ENCODE peak calls at places on chromosomes 5 and 9, in eight cellular contexts. One of them, this sample, is unnamed.

GRCh38 chr5:58127132-58127485 is 332.8 kb downstream of the PLK2 start:
- DNase-seq in activated CD4-positive, CD25-positive, alpha-beta regulatory T cell treated with anti-CD3 and anti-CD28 coated beads, Interleukin-2, amount 50 U/mL, for 72 hours: no peak
- DNase-seq in activated naive CD4-positive, alpha-beta T cell treated with anti-CD3 and anti-CD28 coated beads for 36 hours: no peak
- DNase-seq in ovary: no peak
- DNase-seq in Calu3: no peak
- DNase-seq in Karpas-422: no peak
- DNase-seq in breast epithelium: no peak
- DNase-seq in cerebellar nuclear complex: no peak
- DNase-seq in this sample: no peak

GRCh38 chr9:116417464-116417863 is 263.9 kb downstream of the PAPPA start:
- DNase-seq in activated CD4-positive, CD25-positive, alpha-beta regulatory T cell treated with anti-CD3 and anti-CD28 coated beads, Interleukin-2, amount 50 U/mL, for 72 hours: no peak
- DNase-seq in activated naive CD4-positive, alpha-beta T cell treated with anti-CD3 and anti-CD28 coated beads for 36 hours: no peak
- DNase-seq in ovary: no peak
- DNase-seq in Calu3: no peak
- DNase-seq in Karpas-422: no peak
- DNase-seq in breast epithelium: no peak
- DNase-seq in cerebellar nuclear complex: no peak
- DNase-seq in this sample: no peak

GRCh38 chr5:57719216-57719615 is 236.6 kb upstream of the ACTBL2 start:
- DNase-seq in activated CD4-positive, CD25-positive, alpha-beta regulatory T cell treated with anti-CD3 and anti-CD28 coated beads, Interleukin-2, amount 50 U/mL, for 72 hours: no peak
- DNase-seq in activated naive CD4-positive, alpha-beta T cell treated with anti-CD3 and anti-CD28 coated beads for 36 hours: no peak
- DNase-seq in ovary: no peak
- DNase-seq in Calu3: no peak
- DNase-seq in Karpas-422: no peak
- DNase-seq in breast epithelium: no peak
- DNase-seq in cerebellar nuclear complex: no peak
- DNase-seq in this sample: no peak

GRCh38 chr5:61669531-61669930 is 337.5 kb downstream of the ZSWIM6 start:
- DNase-seq in activated CD4-positive, CD25-positive, alpha-beta regulatory T cell treated with anti-CD3 and anti-CD28 coated beads, Interleukin-2, amount 50 U/mL, for 72 hours: no peak
- DNase-seq in activated naive CD4-positive, alpha-beta T cell treated with anti-CD3 and anti-CD28 coated beads for 36 hours: no peak
- DNase-seq in ovary: no peak
- DNase-seq in Calu3: no peak
- DNase-seq in Karpas-422: no peak
- DNase-seq in breast epithelium: no peak
- DNase-seq in cerebellar nuclear complex: no peak
- DNase-seq in this sample: no peak

GRCh38 chr5:13704401-13704800 is 240.1 kb downstream of the DNAH5 start:
- DNase-seq in activated CD4-positive, CD25-positive, alpha-beta regulatory T cell treated with anti-CD3 and anti-CD28 coated beads, Interleukin-2, amount 50 U/mL, for 72 hours: no peak
- DNase-seq in activated naive CD4-positive, alpha-beta T cell treated with anti-CD3 and anti-CD28 coated beads for 36 hours: no peak
- DNase-seq in ovary: no peak
- DNase-seq in Calu3: no peak
- DNase-seq in Karpas-422: no peak
- DNase-seq in breast epithelium: no peak
- DNase-seq in cerebellar nuclear complex: no peak
- DNase-seq in this sample: no peak

GRCh38 chr5:110094559-110094958 is 404.8 kb downstream of the MAN2A1 start:
- DNase-seq in activated CD4-positive, CD25-positive, alpha-beta regulatory T cell treated with anti-CD3 and anti-CD28 coated beads, Interleukin-2, amount 50 U/mL, for 72 hours: no peak
- DNase-seq in activated naive CD4-positive, alpha-beta T cell treated with anti-CD3 and anti-CD28 coated beads for 36 hours: no peak
- DNase-seq in ovary: no peak
- DNase-seq in Calu3: no peak
- DNase-seq in Karpas-422: no peak
- DNase-seq in breast epithelium: no peak
- DNase-seq in cerebellar nuclear complex: no peak
- DNase-seq in this sample: no peak

GRCh38 chr9:81871695-81872094 is 56.5 kb upstream of the SPATA31D4 start:
- DNase-seq in activated CD4-positive, CD25-positive, alpha-beta regulatory T cell treated with anti-CD3 and anti-CD28 coated beads, Interleukin-2, amount 50 U/mL, for 72 hours: no peak
- DNase-seq in activated naive CD4-positive, alpha-beta T cell treated with anti-CD3 and anti-CD28 coated beads for 36 hours: no peak
- DNase-seq in ovary: no peak
- DNase-seq in Calu3: no peak
- DNase-seq in Karpas-422: no peak
- DNase-seq in breast epithelium: no peak
- DNase-seq in cerebellar nuclear complex: no peak
- DNase-seq in this sample: no peak

GRCh38 chr9:88682431-88682831 is 147.5 kb downstream of the NXNL2 start:
- DNase-seq in activated CD4-positive, CD25-positive, alpha-beta regulatory T cell treated with anti-CD3 and anti-CD28 coated beads, Interleukin-2, amount 50 U/mL, for 72 hours: no peak
- DNase-seq in activated naive CD4-positive, alpha-beta T cell treated with anti-CD3 and anti-CD28 coated beads for 36 hours: no peak
- DNase-seq in ovary: no peak
- DNase-seq in Calu3: no peak
- DNase-seq in Karpas-422: no peak
- DNase-seq in breast epithelium: no peak
- DNase-seq in cerebellar nuclear complex: no peak
- DNase-seq in this sample: no peak

GRCh38 chr9:110900917-110901316 is 137.4 kb downstream of the LPAR1 start:
- DNase-seq in activated CD4-positive, CD25-positive, alpha-beta regulatory T cell treated with anti-CD3 and anti-CD28 coated beads, Interleukin-2, amount 50 U/mL, for 72 hours: no peak
- DNase-seq in activated naive CD4-positive, alpha-beta T cell treated with anti-CD3 and anti-CD28 coated beads for 36 hours: no peak
- DNase-seq in ovary: no peak
- DNase-seq in Calu3: no peak
- DNase-seq in Karpas-422: no peak
- DNase-seq in breast epithelium: no peak
- DNase-seq in cerebellar nuclear complex: no peak
- DNase-seq in this sample: no peak

GRCh38 chr9:89649045-89649691 is 44.4 kb downstream of the GADD45G start:
- DNase-seq in activated CD4-positive, CD25-positive, alpha-beta regulatory T cell treated with anti-CD3 and anti-CD28 coated beads, Interleukin-2, amount 50 U/mL, for 72 hours: no peak
- DNase-seq in activated naive CD4-positive, alpha-beta T cell treated with anti-CD3 and anti-CD28 coated beads for 36 hours: no peak
- DNase-seq in ovary: no peak
- DNase-seq in Calu3: no peak
- DNase-seq in Karpas-422: no peak
- DNase-seq in breast epithelium: no peak
- DNase-seq in cerebellar nuclear complex: no peak
- DNase-seq in this sample: no peak

GRCh38 chr9:19641046-19641445 is 147.8 kb downstream of the SLC24A2 start:
- DNase-seq in activated CD4-positive, CD25-positive, alpha-beta regulatory T cell treated with anti-CD3 and anti-CD28 coated beads, Interleukin-2, amount 50 U/mL, for 72 hours: no peak
- DNase-seq in activated naive CD4-positive, alpha-beta T cell treated with anti-CD3 and anti-CD28 coated beads for 36 hours: no peak
- DNase-seq in ovary: no peak
- DNase-seq in Calu3: no peak
- DNase-seq in Karpas-422: peak
- DNase-seq in breast epithelium: no peak
- DNase-seq in cerebellar nuclear complex: no peak
- DNase-seq in this sample: no peak

GRCh38 chr5:150058480-150059126 is 27.8 kb downstream of the CSF1R start:
- DNase-seq in activated CD4-positive, CD25-positive, alpha-beta regulatory T cell treated with anti-CD3 and anti-CD28 coated beads, Interleukin-2, amount 50 U/mL, for 72 hours: no peak
- DNase-seq in activated naive CD4-positive, alpha-beta T cell treated with anti-CD3 and anti-CD28 coated beads for 36 hours: no peak
- DNase-seq in ovary: no peak
- DNase-seq in Calu3: no peak
- DNase-seq in Karpas-422: no peak
- DNase-seq in breast epithelium: peak
- DNase-seq in cerebellar nuclear complex: no peak
- DNase-seq in this sample: no peak

GRCh38 chr9:93017621-93018020 is 40.9 kb upstream of the SUSD3 start:
- DNase-seq in activated CD4-positive, CD25-positive, alpha-beta regulatory T cell treated with anti-CD3 and anti-CD28 coated beads, Interleukin-2, amount 50 U/mL, for 72 hours: peak
- DNase-seq in activated naive CD4-positive, alpha-beta T cell treated with anti-CD3 and anti-CD28 coated beads for 36 hours: no peak
- DNase-seq in ovary: no peak
- DNase-seq in Calu3: no peak
- DNase-seq in Karpas-422: no peak
- DNase-seq in breast epithelium: no peak
- DNase-seq in cerebellar nuclear complex: no peak
- DNase-seq in this sample: no peak

GRCh38 chr9:17004500-17004899 is 130.3 kb upstream of the CNTLN start:
- DNase-seq in activated CD4-positive, CD25-positive, alpha-beta regulatory T cell treated with anti-CD3 and anti-CD28 coated beads, Interleukin-2, amount 50 U/mL, for 72 hours: no peak
- DNase-seq in activated naive CD4-positive, alpha-beta T cell treated with anti-CD3 and anti-CD28 coated beads for 36 hours: no peak
- DNase-seq in ovary: no peak
- DNase-seq in Calu3: no peak
- DNase-seq in Karpas-422: no peak
- DNase-seq in breast epithelium: no peak
- DNase-seq in cerebellar nuclear complex: no peak
- DNase-seq in this sample: no peak

GRCh38 chr5:151202381-151203139 is 21.3 kb downstream of the CCDC69 start:
- DNase-seq in activated CD4-positive, CD25-positive, alpha-beta regulatory T cell treated with anti-CD3 and anti-CD28 coated beads, Interleukin-2, amount 50 U/mL, for 72 hours: peak
- DNase-seq in activated naive CD4-positive, alpha-beta T cell treated with anti-CD3 and anti-CD28 coated beads for 36 hours: peak
- DNase-seq in ovary: no peak
- DNase-seq in Calu3: no peak
- DNase-seq in Karpas-422: no peak
- DNase-seq in breast epithelium: no peak
- DNase-seq in cerebellar nuclear complex: no peak
- DNase-seq in this sample: peak

GRCh38 chr5:43484049-43484849 is 584 bp upstream of the TMEM267 start:
- DNase-seq in activated CD4-positive, CD25-positive, alpha-beta regulatory T cell treated with anti-CD3 and anti-CD28 coated beads, Interleukin-2, amount 50 U/mL, for 72 hours: peak
- DNase-seq in activated naive CD4-positive, alpha-beta T cell treated with anti-CD3 and anti-CD28 coated beads for 36 hours: peak
- DNase-seq in ovary: peak
- DNase-seq in Calu3: peak
- DNase-seq in Karpas-422: peak
- DNase-seq in breast epithelium: peak
- DNase-seq in cerebellar nuclear complex: no peak
- DNase-seq in this sample: peak

GRCh38 chr5:177427211-177427822 is 841 bp downstream of the GRK6 start:
- DNase-seq in activated CD4-positive, CD25-positive, alpha-beta regulatory T cell treated with anti-CD3 and anti-CD28 coated beads, Interleukin-2, amount 50 U/mL, for 72 hours: peak
- DNase-seq in activated naive CD4-positive, alpha-beta T cell treated with anti-CD3 and anti-CD28 coated beads for 36 hours: no peak
- DNase-seq in ovary: no peak
- DNase-seq in Calu3: no peak
- DNase-seq in Karpas-422: peak
- DNase-seq in breast epithelium: peak
- DNase-seq in cerebellar nuclear complex: no peak
- DNase-seq in this sample: peak

GRCh38 chr9:110156902-110157301 is 51.1 kb downstream of the C9orf152 start:
- DNase-seq in activated CD4-positive, CD25-positive, alpha-beta regulatory T cell treated with anti-CD3 and anti-CD28 coated beads, Interleukin-2, amount 50 U/mL, for 72 hours: no peak
- DNase-seq in activated naive CD4-positive, alpha-beta T cell treated with anti-CD3 and anti-CD28 coated beads for 36 hours: peak
- DNase-seq in ovary: no peak
- DNase-seq in Calu3: no peak
- DNase-seq in Karpas-422: no peak
- DNase-seq in breast epithelium: no peak
- DNase-seq in cerebellar nuclear complex: no peak
- DNase-seq in this sample: peak

GRCh38 chr5:143405063-143405746 is 1.7 kb upstream of the NR3C1 start:
- DNase-seq in activated CD4-positive, CD25-positive, alpha-beta regulatory T cell treated with anti-CD3 and anti-CD28 coated beads, Interleukin-2, amount 50 U/mL, for 72 hours: peak
- DNase-seq in activated naive CD4-positive, alpha-beta T cell treated with anti-CD3 and anti-CD28 coated beads for 36 hours: peak
- DNase-seq in ovary: peak
- DNase-seq in Calu3: peak
- DNase-seq in Karpas-422: peak
- DNase-seq in breast epithelium: peak
- DNase-seq in cerebellar nuclear complex: peak
- DNase-seq in this sample: peak

GRCh38 chr9:109520475-109521132 is 22.5 kb upstream of the PTPN3 start:
- DNase-seq in activated CD4-positive, CD25-positive, alpha-beta regulatory T cell treated with anti-CD3 and anti-CD28 coated beads, Interleukin-2, amount 50 U/mL, for 72 hours: no peak
- DNase-seq in activated naive CD4-positive, alpha-beta T cell treated with anti-CD3 and anti-CD28 coated beads for 36 hours: peak
- DNase-seq in ovary: no peak
- DNase-seq in Calu3: peak
- DNase-seq in Karpas-422: peak
- DNase-seq in breast epithelium: peak
- DNase-seq in cerebellar nuclear complex: no peak
- DNase-seq in this sample: peak

GRCh38 chr9:117645245-117645636 is 59.0 kb upstream of the TLR4 start:
- DNase-seq in activated CD4-positive, CD25-positive, alpha-beta regulatory T cell treated with anti-CD3 and anti-CD28 coated beads, Interleukin-2, amount 50 U/mL, for 72 hours: no peak
- DNase-seq in activated naive CD4-positive, alpha-beta T cell treated with anti-CD3 and anti-CD28 coated beads for 36 hours: no peak
- DNase-seq in ovary: no peak
- DNase-seq in Calu3: no peak
- DNase-seq in Karpas-422: no peak
- DNase-seq in breast epithelium: no peak
- DNase-seq in cerebellar nuclear complex: no peak
- DNase-seq in this sample: no peak

GRCh38 chr9:21558627-21559401 is 76.7 kb upstream of the IFNE start:
- DNase-seq in activated CD4-positive, CD25-positive, alpha-beta regulatory T cell treated with anti-CD3 and anti-CD28 coated beads, Interleukin-2, amount 50 U/mL, for 72 hours: no peak
- DNase-seq in activated naive CD4-positive, alpha-beta T cell treated with anti-CD3 and anti-CD28 coated beads for 36 hours: peak
- DNase-seq in ovary: no peak
- DNase-seq in Calu3: no peak
- DNase-seq in Karpas-422: no peak
- DNase-seq in breast epithelium: no peak
- DNase-seq in cerebellar nuclear complex: no peak
- DNase-seq in this sample: no peak

GRCh38 chr9:91034976-91035824 is 233.6 kb downstream of the SYK start:
- DNase-seq in activated CD4-positive, CD25-positive, alpha-beta regulatory T cell treated with anti-CD3 and anti-CD28 coated beads, Interleukin-2, amount 50 U/mL, for 72 hours: no peak
- DNase-seq in activated naive CD4-positive, alpha-beta T cell treated with anti-CD3 and anti-CD28 coated beads for 36 hours: no peak
- DNase-seq in ovary: no peak
- DNase-seq in Calu3: no peak
- DNase-seq in Karpas-422: no peak
- DNase-seq in breast epithelium: no peak
- DNase-seq in cerebellar nuclear complex: no peak
- DNase-seq in this sample: peak

GRCh38 chr5:31193591-31194457 is at the start of gene CDH6:
- DNase-seq in activated CD4-positive, CD25-positive, alpha-beta regulatory T cell treated with anti-CD3 and anti-CD28 coated beads, Interleukin-2, amount 50 U/mL, for 72 hours: no peak
- DNase-seq in activated naive CD4-positive, alpha-beta T cell treated with anti-CD3 and anti-CD28 coated beads for 36 hours: no peak
- DNase-seq in ovary: no peak
- DNase-seq in Calu3: peak
- DNase-seq in Karpas-422: no peak
- DNase-seq in breast epithelium: no peak
- DNase-seq in cerebellar nuclear complex: no peak
- DNase-seq in this sample: no peak

GRCh38 chr5:132265336-132266030 is 8.0 kb downstream of the PDLIM4 start:
- DNase-seq in activated CD4-positive, CD25-positive, alpha-beta regulatory T cell treated with anti-CD3 and anti-CD28 coated beads, Interleukin-2, amount 50 U/mL, for 72 hours: no peak
- DNase-seq in activated naive CD4-positive, alpha-beta T cell treated with anti-CD3 and anti-CD28 coated beads for 36 hours: peak
- DNase-seq in ovary: peak
- DNase-seq in Calu3: peak
- DNase-seq in Karpas-422: no peak
- DNase-seq in breast epithelium: peak
- DNase-seq in cerebellar nuclear complex: no peak
- DNase-seq in this sample: no peak

GRCh38 chr9:84294551-84294950 is 46.0 kb downstream of the SLC28A3 start:
- DNase-seq in activated CD4-positive, CD25-positive, alpha-beta regulatory T cell treated with anti-CD3 and anti-CD28 coated beads, Interleukin-2, amount 50 U/mL, for 72 hours: no peak
- DNase-seq in activated naive CD4-positive, alpha-beta T cell treated with anti-CD3 and anti-CD28 coated beads for 36 hours: peak
- DNase-seq in ovary: no peak
- DNase-seq in Calu3: no peak
- DNase-seq in Karpas-422: peak
- DNase-seq in breast epithelium: no peak
- DNase-seq in cerebellar nuclear complex: no peak
- DNase-seq in this sample: no peak

GRCh38 chr5:76941000-76941399 is 11.8 kb upstream of the CRHBP start:
- DNase-seq in activated CD4-positive, CD25-positive, alpha-beta regulatory T cell treated with anti-CD3 and anti-CD28 coated beads, Interleukin-2, amount 50 U/mL, for 72 hours: no peak
- DNase-seq in activated naive CD4-positive, alpha-beta T cell treated with anti-CD3 and anti-CD28 coated beads for 36 hours: no peak
- DNase-seq in ovary: no peak
- DNase-seq in Calu3: no peak
- DNase-seq in Karpas-422: no peak
- DNase-seq in breast epithelium: no peak
- DNase-seq in cerebellar nuclear complex: no peak
- DNase-seq in this sample: no peak

GRCh38 chr5:131366428-131366827 is 102.6 kb downstream of the CDC42SE2 start:
- DNase-seq in activated CD4-positive, CD25-positive, alpha-beta regulatory T cell treated with anti-CD3 and anti-CD28 coated beads, Interleukin-2, amount 50 U/mL, for 72 hours: no peak
- DNase-seq in activated naive CD4-positive, alpha-beta T cell treated with anti-CD3 and anti-CD28 coated beads for 36 hours: no peak
- DNase-seq in ovary: no peak
- DNase-seq in Calu3: no peak
- DNase-seq in Karpas-422: no peak
- DNase-seq in breast epithelium: no peak
- DNase-seq in cerebellar nuclear complex: no peak
- DNase-seq in this sample: no peak

GRCh38 chr5:89504051-89504450 is 621.1 kb upstream of the MEF2C start:
- DNase-seq in activated CD4-positive, CD25-positive, alpha-beta regulatory T cell treated with anti-CD3 and anti-CD28 coated beads, Interleukin-2, amount 50 U/mL, for 72 hours: no peak
- DNase-seq in activated naive CD4-positive, alpha-beta T cell treated with anti-CD3 and anti-CD28 coated beads for 36 hours: no peak
- DNase-seq in ovary: no peak
- DNase-seq in Calu3: no peak
- DNase-seq in Karpas-422: no peak
- DNase-seq in breast epithelium: no peak
- DNase-seq in cerebellar nuclear complex: no peak
- DNase-seq in this sample: no peak

GRCh38 chr5:173668245-173668800 is 51.9 kb upstream of the BOD1 start:
- DNase-seq in activated CD4-positive, CD25-positive, alpha-beta regulatory T cell treated with anti-CD3 and anti-CD28 coated beads, Interleukin-2, amount 50 U/mL, for 72 hours: no peak
- DNase-seq in activated naive CD4-positive, alpha-beta T cell treated with anti-CD3 and anti-CD28 coated beads for 36 hours: no peak
- DNase-seq in ovary: no peak
- DNase-seq in Calu3: no peak
- DNase-seq in Karpas-422: no peak
- DNase-seq in breast epithelium: no peak
- DNase-seq in cerebellar nuclear complex: no peak
- DNase-seq in this sample: no peak

GRCh38 chr9:116094846-116095245 is 58.7 kb upstream of the PAPPA start:
- DNase-seq in activated CD4-positive, CD25-positive, alpha-beta regulatory T cell treated with anti-CD3 and anti-CD28 coated beads, Interleukin-2, amount 50 U/mL, for 72 hours: no peak
- DNase-seq in activated naive CD4-positive, alpha-beta T cell treated with anti-CD3 and anti-CD28 coated beads for 36 hours: no peak
- DNase-seq in ovary: no peak
- DNase-seq in Calu3: no peak
- DNase-seq in Karpas-422: no peak
- DNase-seq in breast epithelium: no peak
- DNase-seq in cerebellar nuclear complex: no peak
- DNase-seq in this sample: no peak

GRCh38 chr5:151448038-151448985 is 909 bp downstream of the SLC36A1 start:
- DNase-seq in activated CD4-positive, CD25-positive, alpha-beta regulatory T cell treated with anti-CD3 and anti-CD28 coated beads, Interleukin-2, amount 50 U/mL, for 72 hours: no peak
- DNase-seq in activated naive CD4-positive, alpha-beta T cell treated with anti-CD3 and anti-CD28 coated beads for 36 hours: peak
- DNase-seq in ovary: peak
- DNase-seq in Calu3: peak
- DNase-seq in Karpas-422: peak
- DNase-seq in breast epithelium: no peak
- DNase-seq in cerebellar nuclear complex: no peak
- DNase-seq in this sample: peak

GRCh38 chr5:14164164-14164720 is 21.1 kb downstream of the TRIO start:
- DNase-seq in activated CD4-positive, CD25-positive, alpha-beta regulatory T cell treated with anti-CD3 and anti-CD28 coated beads, Interleukin-2, amount 50 U/mL, for 72 hours: no peak
- DNase-seq in activated naive CD4-positive, alpha-beta T cell treated with anti-CD3 and anti-CD28 coated beads for 36 hours: no peak
- DNase-seq in ovary: no peak
- DNase-seq in Calu3: no peak
- DNase-seq in Karpas-422: no peak
- DNase-seq in breast epithelium: no peak
- DNase-seq in cerebellar nuclear complex: no peak
- DNase-seq in this sample: no peak

GRCh38 chr9:125397736-125398135 is 136.1 kb downstream of the GAPVD1 start:
- DNase-seq in activated CD4-positive, CD25-positive, alpha-beta regulatory T cell treated with anti-CD3 and anti-CD28 coated beads, Interleukin-2, amount 50 U/mL, for 72 hours: no peak
- DNase-seq in activated naive CD4-positive, alpha-beta T cell treated with anti-CD3 and anti-CD28 coated beads for 36 hours: no peak
- DNase-seq in ovary: no peak
- DNase-seq in Calu3: no peak
- DNase-seq in Karpas-422: no peak
- DNase-seq in breast epithelium: no peak
- DNase-seq in cerebellar nuclear complex: no peak
- DNase-seq in this sample: no peak